ENCODE peak calls at places on chromosomes 16 and 17, in nine cellular contexts. T is IMR-90, N is mammary epithelial cell, C is suprapubic skin, L is cardiac muscle cell, R is mesendoderm, B is stomach, O is ascending aorta, H is GM23338. K is an unnamed sample. For H3K4me1, the result is how much of the 10 kb centered on the place peaks cover.

GRCh38 chr16:19765860-19766553 is 47.9 kb downstream of the IQCK start:
- DNase-seq in T (no peak), N (no peak), C (no peak), L (no peak), R (no peak), B (peak), O (peak), H (no peak), K (peak)

GRCh38 chr16:10817963-10818941 is at the start of gene TVP23A:
- DNase-seq in T (no peak), N (no peak), C (no peak), L (peak), R (peak), B (no peak), O (no peak), H (peak), K (no peak)

GRCh38 chr17:7308625-7309433 is 1.4 kb downstream of the EIF5A start:
- DNase-seq in T (peak), N (peak), C (peak), L (peak), R (peak), B (peak), O (no peak), H (peak), K (peak)

GRCh38 chr17:47621293-47622178 is 28.2 kb upstream of the KPNB1 start:
- DNase-seq in T (peak), N (peak), C (no peak), L (peak), R (peak), B (no peak), O (no peak), H (peak), K (no peak)

GRCh38 chr16:48608452-48608851 is 1.5 kb downstream of the N4BP1 start:
- DNase-seq in T (no peak), N (peak), C (no peak), L (no peak), R (peak), B (no peak), O (no peak), H (no peak), K (no peak)

GRCh38 chr16:87406495-87407088 is 14.5 kb downstream of the MAP1LC3B start:
- DNase-seq in T (no peak), N (no peak), C (no peak), L (no peak), R (no peak), B (no peak), O (no peak), H (no peak), K (no peak)

GRCh38 chr17:9211133-9211765 is 189.9 kb downstream of the NTN1 start:
- DNase-seq in T (no peak), N (no peak), C (peak), L (no peak), R (peak), B (no peak), O (no peak), H (no peak), K (no peak)

GRCh38 chr16:69324013-69324531 is 6.3 kb downstream of the PDF start:
- DNase-seq in T (no peak), N (no peak), C (no peak), L (no peak), R (no peak), B (peak), O (no peak), H (no peak), K (no peak)

GRCh38 chr16:9670058-9670457 is 512.2 kb downstream of the GRIN2A start:
- DNase-seq in T (no peak), N (no peak), C (no peak), L (no peak), R (peak), B (no peak), O (no peak), H (peak), K (no peak)

GRCh38 chr17:15255713-15256454 is 9.2 kb downstream of the PMP22 start:
- DNase-seq in T (peak), N (peak), C (no peak), L (no peak), R (no peak), B (no peak), O (no peak), H (no peak), K (no peak)
- H3K4me3 ChIP-seq in T (no peak), N (no peak), C (no peak), L (no peak), R (no peak), B (no peak), O (no peak), H (no peak), K (no peak)

DNA sequence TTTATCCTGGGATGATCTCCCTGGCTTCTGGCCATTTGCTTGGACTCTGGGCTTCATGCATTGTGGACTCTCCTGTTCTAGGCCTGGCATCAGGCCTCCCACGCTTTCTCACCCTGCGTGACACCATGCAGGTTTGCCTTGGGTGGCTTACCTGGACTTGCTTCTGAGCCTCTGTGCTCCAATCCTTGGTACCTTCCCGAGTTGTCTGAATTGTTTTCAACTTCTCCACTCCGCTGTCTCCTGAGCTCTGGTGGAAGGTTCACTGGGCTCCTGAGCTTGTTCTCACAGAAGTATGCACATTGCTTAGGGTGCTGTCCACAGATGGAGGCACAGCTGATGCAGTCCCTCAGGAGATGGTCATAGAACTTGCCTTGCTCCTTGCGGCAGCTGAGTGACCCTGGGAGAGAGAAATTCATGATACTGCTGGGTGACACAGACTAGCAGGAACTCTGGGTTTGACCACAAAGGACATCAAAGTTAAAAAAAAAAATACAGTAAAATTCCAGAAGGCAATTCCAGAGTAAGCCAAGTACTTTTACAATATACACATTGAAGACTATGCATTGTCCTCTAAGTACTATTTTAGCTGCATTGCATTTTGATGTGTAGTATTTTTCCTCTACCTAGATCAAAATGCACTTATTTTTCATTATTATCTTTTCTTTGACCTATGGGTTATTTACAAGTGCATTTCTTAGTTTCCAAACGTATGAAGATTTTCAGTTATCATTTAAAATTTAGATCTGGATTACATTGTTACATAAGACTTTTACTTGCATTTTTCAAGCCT is 23.1 kb downstream of the TNFRSF13B start:
- DNase-seq in T (no peak), N (no peak), C (no peak), L (no peak), R (no peak), B (no peak), O (no peak), H (no peak), K (no peak)
- H3K4me1 ChIP-seq in T (under half), N (under half), C (under half), L (under half), R (under half), B (under half), O (under half), H (under half), K (under half)

DNA sequence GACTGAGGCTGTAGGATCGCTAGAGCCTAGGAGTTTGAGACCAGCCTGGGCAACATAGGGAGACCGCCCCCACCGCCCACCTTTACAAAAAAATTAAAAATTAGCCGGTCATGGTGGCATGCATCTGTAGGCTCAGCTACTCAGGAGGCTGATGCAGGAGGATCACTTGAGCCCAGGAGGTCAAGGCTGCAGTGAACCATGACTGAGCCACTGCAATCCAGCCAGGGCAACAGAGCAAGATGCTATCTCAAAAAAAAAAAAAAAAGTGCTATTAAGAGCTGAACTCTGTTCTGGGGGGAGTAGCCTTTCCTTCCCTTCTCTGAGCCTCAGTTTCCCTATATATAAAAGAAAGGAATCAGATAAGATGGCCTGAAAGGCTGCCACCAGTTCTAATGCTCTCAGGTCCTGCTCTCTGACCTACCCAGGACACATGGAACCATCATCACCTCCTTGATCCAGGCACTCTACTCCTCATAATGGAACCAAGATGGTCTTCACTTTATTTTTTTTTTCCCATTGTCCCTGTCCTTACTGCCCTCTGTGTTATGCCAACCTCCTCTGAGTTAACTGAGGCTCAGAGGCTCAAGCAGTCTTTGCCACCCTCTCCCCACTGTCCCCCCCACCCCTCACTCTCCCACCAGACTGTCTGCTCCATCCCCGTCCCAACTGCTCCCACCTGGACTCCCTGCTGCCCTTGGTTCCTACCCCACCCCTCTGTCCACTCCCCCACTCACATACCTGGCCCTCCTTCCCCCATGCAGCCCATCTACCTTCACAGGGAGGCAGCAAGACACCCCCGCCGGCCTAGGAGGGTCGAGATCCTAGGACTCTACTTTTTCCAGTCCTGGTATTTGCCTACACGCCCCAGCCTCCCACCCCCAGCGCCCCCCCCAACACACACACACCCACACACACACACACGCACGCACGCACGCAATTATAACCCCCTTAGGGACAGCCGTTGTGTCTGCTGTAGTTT is 23.8 kb upstream of the EIF1 start:
- DNase-seq in T (no peak), N (no peak), C (no peak), L (no peak), R (no peak), B (no peak), O (no peak), H (no peak), K (no peak)
- H3K4me3 ChIP-seq in T (no peak), N (peak), C (peak), L (no peak), R (no peak), B (peak), O (peak), H (peak), K (no peak)

GRCh38 chr16:73047536-73048291 is at the start of gene ZFHX3:
- DNase-seq in T (peak), N (peak), C (peak), L (peak), R (peak), B (peak), O (no peak), H (peak), K (peak)
- H3K4me1 ChIP-seq in T (half or more), N (under half), C (half or more), L (half or more), R (under half), B (under half), O (under half), H (half or more), K (under half)

K was measured in lung.